ENCODE peak calls at places on chromosomes 2 and 18, in ten cellular contexts. One of them, this sample, is unnamed.

GRCh38 chr2:233449071-233449901 is 95.0 kb downstream of the DGKD start:
- DNase-seq in B cell: no peak
- DNase-seq in cardiac fibroblast: peak
- DNase-seq in epithelial cell of esophagus: peak
- DNase-seq in Peyer's patch: no peak
- DNase-seq in lower leg skin: no peak
- DNase-seq in CD4-positive, alpha-beta T cell: no peak
- DNase-seq in astrocyte: peak
- DNase-seq in GM13977: no peak
- DNase-seq in HFFc6: peak
- DNase-seq in this sample: no peak

GRCh38 chr18:36769611-36770314 is 59.0 kb downstream of the TPGS2 start:
- DNase-seq in B cell: no peak
- DNase-seq in cardiac fibroblast: peak
- DNase-seq in epithelial cell of esophagus: no peak
- DNase-seq in Peyer's patch: no peak
- DNase-seq in lower leg skin: no peak
- DNase-seq in CD4-positive, alpha-beta T cell: no peak
- DNase-seq in astrocyte: no peak
- DNase-seq in GM13977: peak
- DNase-seq in HFFc6: no peak
- DNase-seq in this sample: no peak

GRCh38 chr2:94880507-94880906 is 9.3 kb downstream of the TEKT4 start:
- DNase-seq in B cell: no peak
- DNase-seq in cardiac fibroblast: no peak
- DNase-seq in epithelial cell of esophagus: no peak
- DNase-seq in Peyer's patch: no peak
- DNase-seq in lower leg skin: no peak
- DNase-seq in CD4-positive, alpha-beta T cell: no peak
- DNase-seq in astrocyte: no peak
- DNase-seq in GM13977: no peak
- DNase-seq in HFFc6: no peak
- DNase-seq in this sample: no peak

GRCh38 chr18:63161032-63161727 is 158.4 kb downstream of the BCL2 start:
- DNase-seq in B cell: peak
- DNase-seq in cardiac fibroblast: no peak
- DNase-seq in epithelial cell of esophagus: no peak
- DNase-seq in Peyer's patch: no peak
- DNase-seq in lower leg skin: no peak
- DNase-seq in CD4-positive, alpha-beta T cell: no peak
- DNase-seq in astrocyte: no peak
- DNase-seq in GM13977: peak
- DNase-seq in HFFc6: no peak
- DNase-seq in this sample: peak

GRCh38 chr2:128438091-128438490 is 119.4 kb upstream of the HS6ST1 start:
- DNase-seq in B cell: no peak
- DNase-seq in cardiac fibroblast: no peak
- DNase-seq in epithelial cell of esophagus: no peak
- DNase-seq in Peyer's patch: no peak
- DNase-seq in lower leg skin: peak
- DNase-seq in CD4-positive, alpha-beta T cell: no peak
- DNase-seq in astrocyte: no peak
- DNase-seq in GM13977: no peak
- DNase-seq in HFFc6: no peak
- DNase-seq in this sample: no peak

GRCh38 chr2:18910843-18911242 is 321.5 kb upstream of the NT5C1B start:
- DNase-seq in B cell: no peak
- DNase-seq in cardiac fibroblast: peak
- DNase-seq in epithelial cell of esophagus: peak
- DNase-seq in Peyer's patch: no peak
- DNase-seq in lower leg skin: peak
- DNase-seq in CD4-positive, alpha-beta T cell: no peak
- DNase-seq in astrocyte: peak
- DNase-seq in GM13977: no peak
- DNase-seq in HFFc6: peak
- DNase-seq in this sample: no peak

GRCh38 chr2:88452151-88452851 is at the start of gene FOXI3:
- DNase-seq in B cell: peak
- DNase-seq in cardiac fibroblast: no peak
- DNase-seq in epithelial cell of esophagus: peak
- DNase-seq in Peyer's patch: no peak
- DNase-seq in lower leg skin: no peak
- DNase-seq in CD4-positive, alpha-beta T cell: no peak
- DNase-seq in astrocyte: no peak
- DNase-seq in GM13977: peak
- DNase-seq in HFFc6: no peak
- DNase-seq in this sample: no peak

GRCh38 chr18:12314586-12315305 is 6.7 kb downstream of the TUBB6 start:
- DNase-seq in B cell: no peak
- DNase-seq in cardiac fibroblast: no peak
- DNase-seq in epithelial cell of esophagus: no peak
- DNase-seq in Peyer's patch: no peak
- DNase-seq in lower leg skin: no peak
- DNase-seq in CD4-positive, alpha-beta T cell: no peak
- DNase-seq in astrocyte: no peak
- DNase-seq in GM13977: no peak
- DNase-seq in HFFc6: no peak
- DNase-seq in this sample: no peak

GRCh38 chr18:79847606-79848293 is 50.0 kb downstream of the KCNG2 start:
- DNase-seq in B cell: no peak
- DNase-seq in cardiac fibroblast: no peak
- DNase-seq in epithelial cell of esophagus: no peak
- DNase-seq in Peyer's patch: peak
- DNase-seq in lower leg skin: no peak
- DNase-seq in CD4-positive, alpha-beta T cell: no peak
- DNase-seq in astrocyte: no peak
- DNase-seq in GM13977: no peak
- DNase-seq in HFFc6: no peak
- DNase-seq in this sample: no peak

GRCh38 chr2:41779873-41780272 is 267.9 kb upstream of the PKDCC start:
- DNase-seq in B cell: no peak
- DNase-seq in cardiac fibroblast: no peak
- DNase-seq in epithelial cell of esophagus: no peak
- DNase-seq in Peyer's patch: no peak
- DNase-seq in lower leg skin: no peak
- DNase-seq in CD4-positive, alpha-beta T cell: no peak
- DNase-seq in astrocyte: no peak
- DNase-seq in GM13977: no peak
- DNase-seq in HFFc6: no peak
- DNase-seq in this sample: no peak

GRCh38 chr2:47403829-47404228 is 873 bp downstream of the MSH2 start:
- DNase-seq in B cell: no peak
- DNase-seq in cardiac fibroblast: peak
- DNase-seq in epithelial cell of esophagus: peak
- DNase-seq in Peyer's patch: no peak
- DNase-seq in lower leg skin: no peak
- DNase-seq in CD4-positive, alpha-beta T cell: no peak
- DNase-seq in astrocyte: no peak
- DNase-seq in GM13977: no peak
- DNase-seq in HFFc6: no peak
- DNase-seq in this sample: no peak

GRCh38 chr2:6772366-6772710 is 93.4 kb downstream of the CMPK2 start:
- DNase-seq in B cell: no peak
- DNase-seq in cardiac fibroblast: no peak
- DNase-seq in epithelial cell of esophagus: peak
- DNase-seq in Peyer's patch: no peak
- DNase-seq in lower leg skin: no peak
- DNase-seq in CD4-positive, alpha-beta T cell: no peak
- DNase-seq in astrocyte: peak
- DNase-seq in GM13977: no peak
- DNase-seq in HFFc6: no peak
- DNase-seq in this sample: no peak

GRCh38 chr18:48050176-48050575 is 119.7 kb upstream of the SMAD2 start:
- DNase-seq in B cell: no peak
- DNase-seq in cardiac fibroblast: no peak
- DNase-seq in epithelial cell of esophagus: peak
- DNase-seq in Peyer's patch: no peak
- DNase-seq in lower leg skin: no peak
- DNase-seq in CD4-positive, alpha-beta T cell: no peak
- DNase-seq in astrocyte: no peak
- DNase-seq in GM13977: no peak
- DNase-seq in HFFc6: no peak
- DNase-seq in this sample: no peak

GRCh38 chr2:168336786-168337388 is 89.5 kb upstream of the STK39 start:
- DNase-seq in B cell: peak
- DNase-seq in cardiac fibroblast: no peak
- DNase-seq in epithelial cell of esophagus: peak
- DNase-seq in Peyer's patch: peak
- DNase-seq in lower leg skin: no peak
- DNase-seq in CD4-positive, alpha-beta T cell: peak
- DNase-seq in astrocyte: peak
- DNase-seq in GM13977: peak
- DNase-seq in HFFc6: no peak
- DNase-seq in this sample: no peak
- TF ChIP-seq CTCF in B cell: peak
- TF ChIP-seq CTCF in cardiac fibroblast: peak
- TF ChIP-seq CTCF in epithelial cell of esophagus: peak
- TF ChIP-seq CTCF in Peyer's patch: peak
- TF ChIP-seq CTCF in lower leg skin: no peak
- TF ChIP-seq CTCF in CD4-positive, alpha-beta T cell: peak
- TF ChIP-seq CTCF in astrocyte: peak
- TF ChIP-seq CTCF in GM13977: peak
- TF ChIP-seq CTCF in HFFc6: peak
- TF ChIP-seq CTCF in this sample: no peak

GRCh38 chr2:40284797-40285196 is 167.1 kb downstream of the SLC8A1 start:
- DNase-seq in B cell: no peak
- DNase-seq in cardiac fibroblast: peak
- DNase-seq in epithelial cell of esophagus: no peak
- DNase-seq in Peyer's patch: no peak
- DNase-seq in lower leg skin: no peak
- DNase-seq in CD4-positive, alpha-beta T cell: no peak
- DNase-seq in astrocyte: no peak
- DNase-seq in GM13977: no peak
- DNase-seq in HFFc6: peak
- DNase-seq in this sample: no peak
- TF ChIP-seq CTCF in B cell: no peak
- TF ChIP-seq CTCF in cardiac fibroblast: peak
- TF ChIP-seq CTCF in epithelial cell of esophagus: no peak
- TF ChIP-seq CTCF in Peyer's patch: no peak
- TF ChIP-seq CTCF in lower leg skin: no peak
- TF ChIP-seq CTCF in CD4-positive, alpha-beta T cell: no peak
- TF ChIP-seq CTCF in astrocyte: no peak
- TF ChIP-seq CTCF in GM13977: no peak
- TF ChIP-seq CTCF in HFFc6: peak
- TF ChIP-seq CTCF in this sample: no peak

GRCh38 chr2:44335806-44336538 is 25.3 kb downstream of the PREPL start:
- DNase-seq in B cell: no peak
- DNase-seq in cardiac fibroblast: no peak
- DNase-seq in epithelial cell of esophagus: no peak
- DNase-seq in Peyer's patch: no peak
- DNase-seq in lower leg skin: no peak
- DNase-seq in CD4-positive, alpha-beta T cell: no peak
- DNase-seq in astrocyte: peak
- DNase-seq in GM13977: no peak
- DNase-seq in HFFc6: peak
- DNase-seq in this sample: no peak

GRCh38 chr2:44330801-44331200 is 30.5 kb downstream of the PREPL start:
- DNase-seq in B cell: no peak
- DNase-seq in cardiac fibroblast: peak
- DNase-seq in epithelial cell of esophagus: peak
- DNase-seq in Peyer's patch: no peak
- DNase-seq in lower leg skin: no peak
- DNase-seq in CD4-positive, alpha-beta T cell: no peak
- DNase-seq in astrocyte: no peak
- DNase-seq in GM13977: no peak
- DNase-seq in HFFc6: no peak
- DNase-seq in this sample: no peak

GRCh38 chr2:44329343-44329742 is 32.0 kb downstream of the PREPL start:
- DNase-seq in B cell: no peak
- DNase-seq in cardiac fibroblast: no peak
- DNase-seq in epithelial cell of esophagus: no peak
- DNase-seq in Peyer's patch: no peak
- DNase-seq in lower leg skin: no peak
- DNase-seq in CD4-positive, alpha-beta T cell: no peak
- DNase-seq in astrocyte: no peak
- DNase-seq in GM13977: no peak
- DNase-seq in HFFc6: no peak
- DNase-seq in this sample: no peak

GRCh38 chr2:44333994-44334393 is 27.3 kb downstream of the PREPL start:
- DNase-seq in B cell: no peak
- DNase-seq in cardiac fibroblast: no peak
- DNase-seq in epithelial cell of esophagus: no peak
- DNase-seq in Peyer's patch: no peak
- DNase-seq in lower leg skin: no peak
- DNase-seq in CD4-positive, alpha-beta T cell: no peak
- DNase-seq in astrocyte: no peak
- DNase-seq in GM13977: no peak
- DNase-seq in HFFc6: no peak
- DNase-seq in this sample: no peak
- TF ChIP-seq CTCF in B cell: no peak
- TF ChIP-seq CTCF in cardiac fibroblast: no peak
- TF ChIP-seq CTCF in epithelial cell of esophagus: no peak
- TF ChIP-seq CTCF in Peyer's patch: no peak
- TF ChIP-seq CTCF in lower leg skin: no peak
- TF ChIP-seq CTCF in CD4-positive, alpha-beta T cell: no peak
- TF ChIP-seq CTCF in astrocyte: no peak
- TF ChIP-seq CTCF in GM13977: no peak
- TF ChIP-seq CTCF in HFFc6: no peak
- TF ChIP-seq CTCF in this sample: no peak

DNA sequence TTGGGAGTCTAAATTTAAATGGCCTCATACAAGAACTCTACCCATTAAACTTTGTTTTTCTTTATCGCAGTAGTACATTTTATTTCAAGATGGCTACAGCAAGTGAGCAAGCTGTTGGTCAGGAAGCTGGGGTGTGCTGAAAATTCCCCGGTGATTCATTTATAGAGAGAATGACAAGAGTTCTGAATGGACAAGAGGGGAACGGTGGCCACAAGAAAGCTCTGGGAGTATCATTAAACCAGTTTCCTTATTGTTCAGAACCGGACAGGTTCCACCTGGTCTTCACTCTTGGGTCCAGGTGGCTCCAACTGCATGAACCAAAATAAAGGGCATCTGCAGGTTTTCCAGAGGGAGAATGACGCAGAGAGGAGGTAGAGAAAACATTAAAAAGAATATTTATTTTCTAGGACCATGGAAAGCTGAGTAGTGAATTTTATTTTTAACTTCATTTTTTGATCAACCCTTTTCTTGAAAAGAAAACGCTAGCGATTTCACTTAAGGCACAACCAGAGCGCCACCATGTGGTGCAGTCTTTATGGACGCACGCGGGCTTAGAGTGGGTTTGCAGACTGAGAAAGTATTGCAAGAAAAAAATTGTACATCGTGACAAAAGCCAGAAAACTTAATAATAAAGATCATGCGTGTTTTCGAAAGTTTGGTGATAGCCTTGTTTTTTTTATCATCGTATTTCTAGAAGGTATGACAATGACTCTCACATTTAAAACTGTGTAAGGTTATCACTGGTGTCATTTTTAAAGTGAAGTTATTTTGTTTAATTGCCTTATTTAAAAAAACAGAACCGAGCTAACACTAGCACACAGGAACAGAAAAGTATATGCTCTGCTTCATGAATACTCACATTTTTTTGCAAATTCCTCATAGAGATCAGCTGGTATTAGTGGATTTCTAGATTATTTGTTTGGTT is 97.9 kb upstream of the NOL4 start:
- DNase-seq in B cell: no peak
- DNase-seq in cardiac fibroblast: peak
- DNase-seq in epithelial cell of esophagus: peak
- DNase-seq in Peyer's patch: no peak
- DNase-seq in lower leg skin: no peak
- DNase-seq in CD4-positive, alpha-beta T cell: no peak
- DNase-seq in astrocyte: peak
- DNase-seq in GM13977: peak
- DNase-seq in HFFc6: no peak
- DNase-seq in this sample: no peak
- TF ChIP-seq CTCF in B cell: no peak
- TF ChIP-seq CTCF in cardiac fibroblast: peak
- TF ChIP-seq CTCF in epithelial cell of esophagus: peak
- TF ChIP-seq CTCF in Peyer's patch: peak
- TF ChIP-seq CTCF in lower leg skin: no peak
- TF ChIP-seq CTCF in CD4-positive, alpha-beta T cell: no peak
- TF ChIP-seq CTCF in astrocyte: peak
- TF ChIP-seq CTCF in GM13977: peak
- TF ChIP-seq CTCF in HFFc6: peak
- TF ChIP-seq CTCF in this sample: no peak

This sample was measured in natural killer cell.